ENCODE peak calls at places on chromosomes 12 and 14, in five cellular contexts. One of them, this sample, is unnamed.

GRCh38 chr12:55720894-55721444 is 776 bp downstream of the RDH5 start:
- DNase-seq in mesenchymal stem cell: peak; percentile 75
- DNase-seq in IMR-90: peak; percentile 91
- DNase-seq in H9: peak; percentile 84
- DNase-seq in H1: no peak
- DNase-seq in this sample: no peak

GRCh38 chr14:39230416-39230815 is 3.3 kb upstream of the MIA2 start:
- DNase-seq in mesenchymal stem cell: peak; percentile 20
- DNase-seq in IMR-90: peak; percentile 42
- DNase-seq in H9: no peak
- DNase-seq in H1: no peak
- DNase-seq in this sample: no peak

GRCh38 chr14:88895116-88895515 is 70.7 kb downstream of the TTC8 start:
- DNase-seq in mesenchymal stem cell: peak; percentile 36
- DNase-seq in IMR-90: peak; percentile 80
- DNase-seq in H9: no peak
- DNase-seq in H1: no peak
- DNase-seq in this sample: no peak

GRCh38 chr14:102774391-102775153 is 2.7 kb upstream of the TRAF3 start:
- DNase-seq in mesenchymal stem cell: peak; percentile 95
- DNase-seq in IMR-90: peak; percentile 78
- DNase-seq in H9: peak; percentile 77
- DNase-seq in H1: peak; percentile 49
- DNase-seq in this sample: no peak

GRCh38 chr12:117897379-117898161 is 71.2 kb downstream of the KSR2 start:
- DNase-seq in mesenchymal stem cell: no peak
- DNase-seq in IMR-90: no peak
- DNase-seq in H9: no peak
- DNase-seq in H1: no peak
- DNase-seq in this sample: no peak

GRCh38 chr12:132095520-132096409 is 48.4 kb downstream of the DDX51 start:
- DNase-seq in mesenchymal stem cell: no peak
- DNase-seq in IMR-90: no peak
- DNase-seq in H9: no peak
- DNase-seq in H1: no peak
- DNase-seq in this sample: no peak

GRCh38 chr12:112988224-112988623 is 9.9 kb downstream of the OAS2 start:
- DNase-seq in mesenchymal stem cell: no peak
- DNase-seq in IMR-90: no peak
- DNase-seq in H9: no peak
- DNase-seq in H1: no peak
- DNase-seq in this sample: no peak

GRCh38 chr14:104547310-104547997 is 32.1 kb upstream of the C14orf180 start:
- DNase-seq in mesenchymal stem cell: no peak
- DNase-seq in IMR-90: no peak
- DNase-seq in H9: no peak
- DNase-seq in H1: no peak
- DNase-seq in this sample: no peak

GRCh38 chr12:7989827-7990491 is 42.6 kb upstream of the FOXJ2 start:
- DNase-seq in mesenchymal stem cell: peak; percentile 61
- DNase-seq in IMR-90: peak; percentile 12
- DNase-seq in H9: no peak
- DNase-seq in H1: no peak
- DNase-seq in this sample: no peak

GRCh38 chr12:26523708-26524150 is 309.3 kb downstream of the ITPR2 start:
- DNase-seq in mesenchymal stem cell: peak; percentile 79
- DNase-seq in IMR-90: peak; percentile 93
- DNase-seq in H9: no peak
- DNase-seq in H1: no peak
- DNase-seq in this sample: no peak

GRCh38 chr14:22337938-22338337 is 251.1 kb downstream of the DAD1 start:
- DNase-seq in mesenchymal stem cell: no peak
- DNase-seq in IMR-90: no peak
- DNase-seq in H9: no peak
- DNase-seq in H1: no peak
- DNase-seq in this sample: no peak

GRCh38 chr12:129331356-129332085 is 478.2 kb downstream of the GLT1D1 start:
- DNase-seq in mesenchymal stem cell: no peak
- DNase-seq in IMR-90: no peak
- DNase-seq in H9: no peak
- DNase-seq in H1: no peak
- DNase-seq in this sample: no peak

GRCh38 chr12:1797011-1797901 is 23.1 kb upstream of the LRTM2 start:
- DNase-seq in mesenchymal stem cell: no peak
- DNase-seq in IMR-90: no peak
- DNase-seq in H9: peak; percentile 56
- DNase-seq in H1: no peak
- DNase-seq in this sample: no peak
- H3K9ac ChIP-seq in mesenchymal stem cell: peak overlapping the region; percentile 87
- H3K9ac ChIP-seq in IMR-90: no peak overlapping the region
- H3K9ac ChIP-seq in H9: peak overlapping the region; percentile 18
- H3K9ac ChIP-seq in H1: no peak overlapping the region
- H3K9ac ChIP-seq in this sample: peak overlapping the region; percentile 90

GRCh38 chr12:122422769-122423257 is 344 bp upstream of the CLIP1 start:
- DNase-seq in mesenchymal stem cell: peak; percentile 70
- DNase-seq in IMR-90: peak; percentile 54
- DNase-seq in H9: peak; percentile 57
- DNase-seq in H1: no peak
- DNase-seq in this sample: peak; percentile 51
- H3K14ac ChIP-seq in mesenchymal stem cell: no peak overlapping the region
- H3K14ac ChIP-seq in IMR-90: peak overlapping the region; percentile 95
- H3K14ac ChIP-seq in H9: peak overlapping the region; percentile 85
- H3K14ac ChIP-seq in H1: no peak overlapping the region
- H3K14ac ChIP-seq in this sample: peak overlapping the region; percentile 3

DNA sequence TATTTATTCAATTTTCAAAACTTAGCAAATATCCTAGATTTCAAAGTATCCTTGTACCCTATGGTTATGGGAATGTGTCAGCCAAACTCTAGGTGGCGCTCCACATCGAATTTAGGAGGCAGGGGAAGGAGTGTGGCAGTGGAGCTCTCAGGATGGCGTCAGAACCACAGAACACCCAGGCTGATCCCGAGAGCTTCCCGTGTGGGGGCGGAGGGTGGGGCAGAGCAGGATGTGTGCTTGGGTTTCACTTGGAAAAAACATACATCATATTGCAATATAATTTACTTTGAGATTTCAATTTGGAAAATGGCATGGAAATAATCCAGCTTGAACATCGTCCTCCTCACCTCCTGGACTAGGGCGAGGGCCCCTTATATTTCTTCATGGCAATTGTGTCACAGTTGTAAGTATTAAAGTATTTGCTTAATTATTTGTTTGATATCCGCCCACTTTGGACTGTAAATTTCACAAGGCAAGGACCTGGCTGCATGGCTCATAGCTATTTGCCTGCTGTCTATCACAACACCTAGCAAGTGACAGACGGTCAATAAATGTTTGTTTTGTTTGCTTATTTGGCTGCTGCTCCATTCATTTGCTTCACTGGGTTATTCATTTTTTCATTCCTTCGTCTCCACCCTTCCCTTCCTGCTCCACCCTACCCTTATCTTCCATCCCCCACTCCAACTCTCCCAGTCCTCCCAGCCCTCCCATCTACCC is 221.5 kb upstream of the HMGA2 start:
- DNase-seq in mesenchymal stem cell: peak; percentile 94
- DNase-seq in IMR-90: peak; percentile 97
- DNase-seq in H9: peak; percentile 79
- DNase-seq in H1: peak; percentile 39
- DNase-seq in this sample: peak; percentile 51
- H2BK15ac ChIP-seq in mesenchymal stem cell: no peak overlapping the region
- H2BK15ac ChIP-seq in IMR-90: peak overlapping the region; percentile 80
- H2BK15ac ChIP-seq in H9: no peak overlapping the region
- H2BK15ac ChIP-seq in H1: no peak overlapping the region
- H2BK15ac ChIP-seq in this sample: no peak overlapping the region

DNA sequence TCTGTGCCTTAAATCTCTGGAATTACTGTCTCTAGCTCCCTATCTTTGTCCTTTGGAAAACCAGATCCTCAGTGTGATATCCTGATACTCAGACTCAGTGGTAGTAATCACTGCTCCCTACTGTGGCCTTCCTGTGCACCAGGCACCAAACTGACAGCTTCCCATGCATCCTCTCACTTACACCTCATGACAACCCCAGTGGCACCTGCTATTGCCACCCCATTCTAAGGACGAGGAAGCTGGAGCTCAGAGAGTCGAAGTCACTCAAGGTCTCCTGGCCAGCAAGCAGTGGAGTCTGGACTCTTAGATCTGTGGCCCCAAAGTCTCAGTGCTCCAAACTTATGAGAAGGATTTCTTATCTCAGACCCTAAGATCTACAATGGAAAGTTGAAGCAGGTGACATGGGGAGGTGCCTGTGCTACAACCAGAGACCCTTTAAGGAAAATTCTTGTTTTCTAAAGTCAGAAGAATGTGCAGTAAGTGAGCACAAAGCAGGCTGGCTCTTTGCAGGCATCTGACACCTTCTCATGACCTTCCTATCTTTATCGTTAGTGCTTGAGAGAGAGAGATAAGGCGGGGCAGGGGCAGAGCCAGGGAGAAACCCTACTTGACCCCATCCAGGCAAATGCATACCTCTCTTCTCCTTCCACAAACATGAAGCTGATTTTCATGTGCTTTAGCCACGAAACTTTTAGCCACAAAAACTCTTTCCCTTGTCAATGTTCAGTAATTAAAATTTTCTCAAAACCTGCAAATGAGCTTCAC is 47.1 kb downstream of the CCDC60 start:
- DNase-seq in mesenchymal stem cell: no peak
- DNase-seq in IMR-90: no peak
- DNase-seq in H9: no peak
- DNase-seq in H1: no peak
- DNase-seq in this sample: no peak
- H3K9ac ChIP-seq in mesenchymal stem cell: no peak overlapping the region
- H3K9ac ChIP-seq in IMR-90: no peak overlapping the region
- H3K9ac ChIP-seq in H9: no peak overlapping the region
- H3K9ac ChIP-seq in H1: no peak overlapping the region
- H3K9ac ChIP-seq in this sample: no peak overlapping the region

DNA sequence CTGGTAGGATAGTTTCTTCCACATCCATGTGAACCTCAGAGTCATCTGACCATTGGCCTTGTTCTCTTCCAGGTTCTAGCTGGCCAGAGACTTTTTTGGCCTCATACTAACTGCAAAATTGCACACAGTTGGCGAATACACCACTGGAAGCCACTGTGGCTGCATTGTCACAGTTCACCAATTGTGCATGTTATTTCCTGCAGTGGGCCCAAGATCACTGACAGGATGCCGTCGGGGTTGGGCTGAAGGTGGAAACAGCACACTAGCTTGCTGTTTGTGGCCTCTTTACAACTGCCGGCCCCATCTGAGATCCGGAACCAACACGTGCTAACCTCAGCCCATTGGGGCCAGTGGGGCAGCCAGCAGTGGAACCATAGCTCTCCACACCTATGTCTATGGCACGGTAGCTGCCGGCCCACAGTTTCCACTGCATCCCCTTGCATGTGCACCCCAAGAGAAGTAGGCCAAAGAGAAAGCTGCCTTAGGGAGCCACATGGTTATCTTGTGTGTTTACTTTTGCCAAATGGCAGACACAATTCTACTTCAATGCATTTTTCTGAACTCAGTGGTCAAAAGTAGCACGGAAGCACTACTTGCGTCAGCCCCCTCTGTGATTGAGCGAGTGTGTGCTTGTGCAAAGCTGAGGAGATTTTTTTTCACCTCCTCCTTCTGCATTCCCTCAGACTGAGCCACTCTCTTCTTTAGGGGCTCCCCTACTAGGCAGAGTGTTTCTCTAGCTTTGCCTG is 464.0 kb downstream of the RAD51B start:
- DNase-seq in mesenchymal stem cell: no peak
- DNase-seq in IMR-90: no peak
- DNase-seq in H9: no peak
- DNase-seq in H1: no peak
- DNase-seq in this sample: no peak
- H3K14ac ChIP-seq in mesenchymal stem cell: no peak overlapping the region
- H3K14ac ChIP-seq in IMR-90: peak overlapping the region; percentile 35
- H3K14ac ChIP-seq in H9: peak overlapping the region; percentile 26
- H3K14ac ChIP-seq in H1: no peak overlapping the region
- H3K14ac ChIP-seq in this sample: peak overlapping the region; percentile 39